ENCODE peak calls at places on chromosomes 13 and 19, in seven cellular contexts. Y is astrocyte of the spinal cord, G is upper lobe of right lung, B is neural crest cell, U is type B pancreatic cell, N is gastrocnemius medialis, R is thoracic aorta. H is an unnamed sample.

GRCh38 chr13:30119476-30119875 is 187.9 kb downstream of the KATNAL1 start:
- DNase-seq in Y (peak), G (no peak), B (no peak), U (no peak), N (no peak), R (no peak), H (peak)

GRCh38 chr13:110705356-110705825 is 525 bp downstream of the CARS2 start:
- DNase-seq in Y (peak), G (no peak), B (no peak), U (no peak), N (no peak), R (no peak), H (no peak)

GRCh38 chr19:48635966-48636858 is 967 bp downstream of the DBP start:
- DNase-seq in Y (no peak), G (peak), B (no peak), U (no peak), N (peak), R (no peak), H (no peak)

GRCh38 chr19:30672926-30673325 is 300.7 kb downstream of the ZNF536 start:
- DNase-seq in Y (no peak), G (no peak), B (no peak), U (no peak), N (no peak), R (no peak), H (no peak)

GRCh38 chr13:102002271-102002670 is 399.6 kb downstream of the FGF14 start:
- DNase-seq in Y (peak), G (no peak), B (no peak), U (no peak), N (no peak), R (no peak), H (no peak)

GRCh38 chr19:10433131-10433536 is 12.8 kb downstream of the PDE4A start:
- DNase-seq in Y (no peak), G (no peak), B (no peak), U (no peak), N (peak), R (no peak), H (no peak)

GRCh38 chr13:45500492-45501174 is 35.9 kb downstream of the COG3 start:
- DNase-seq in Y (peak), G (no peak), B (no peak), U (no peak), N (no peak), R (no peak), H (peak)

GRCh38 chr19:37692956-37693660 is 26.5 kb downstream of the ZNF607 start:
- DNase-seq in Y (no peak), G (no peak), B (peak), U (no peak), N (no peak), R (no peak), H (no peak)

GRCh38 chr19:1575323-1576241 is 7.5 kb upstream of the MEX3D start:
- DNase-seq in Y (no peak), G (no peak), B (no peak), U (no peak), N (no peak), R (no peak), H (no peak)

GRCh38 chr13:102799544-102800144 is 725 bp downstream of the BIVM start:
- DNase-seq in Y (peak), G (peak), B (peak), U (peak), N (peak), R (no peak), H (no peak)

GRCh38 chr19:31349160-31349881 is at the start of gene TSHZ3:
- DNase-seq in Y (peak), G (peak), B (peak), U (peak), N (peak), R (no peak), H (peak)

GRCh38 chr13:69970521-69970920 is 137.1 kb upstream of the ATXN8OS start:
- DNase-seq in Y (peak), G (no peak), B (no peak), U (no peak), N (no peak), R (no peak), H (no peak)

GRCh38 chr19:23118400-23118799 is 1.6 kb downstream of the ZNF730 start:
- DNase-seq in Y (no peak), G (no peak), B (no peak), U (no peak), N (no peak), R (no peak), H (no peak)

GRCh38 chr19:6963937-6964336 is 57.3 kb downstream of the MBD3L2B start:
- DNase-seq in Y (no peak), G (no peak), B (no peak), U (no peak), N (no peak), R (no peak), H (no peak)

GRCh38 chr19:41408256-41408655 is 10.6 kb downstream of the BCKDHA start:
- DNase-seq in Y (no peak), G (no peak), B (no peak), U (no peak), N (no peak), R (no peak), H (no peak)
- TF ChIP-seq CTCF in Y (no peak), G (no peak), B (no peak), U (no peak), N (no peak), R (no peak), H (no peak)

DNA sequence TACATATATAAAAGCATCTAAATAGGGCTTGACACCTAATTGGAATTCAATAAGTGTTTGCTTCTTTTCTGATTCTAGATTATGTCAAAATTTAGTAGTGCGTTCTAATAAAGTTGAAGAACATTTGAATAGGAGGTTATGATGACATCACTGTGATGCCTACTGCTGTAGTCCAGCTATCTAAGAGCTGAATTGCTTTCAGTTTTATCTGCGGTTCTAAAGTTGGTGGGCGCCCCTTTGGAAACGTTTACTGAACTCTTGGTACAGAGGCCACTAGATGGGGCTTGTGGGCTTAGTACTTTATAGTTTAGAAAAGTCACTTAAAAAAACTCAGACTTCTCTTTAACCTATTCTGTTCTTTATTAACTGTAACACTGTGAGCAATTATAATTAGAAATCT is 776.9 kb downstream of the GPC5 start:
- DNase-seq in Y (peak), G (no peak), B (peak), U (no peak), N (no peak), R (no peak), H (no peak)
- TF ChIP-seq CTCF in Y (peak), G (peak), B (peak), U (peak), N (no peak), R (peak), H (peak)

GRCh38 chr19:45178262-45179062 is at the start of gene BLOC1S3:
- DNase-seq in Y (peak), G (peak), B (peak), U (peak), N (peak), R (peak), H (peak)
- TF ChIP-seq CTCF in Y (peak), G (peak), B (peak), U (peak), N (no peak), R (no peak), H (peak)

GRCh38 chr13:74795526-74795925 is 661.3 kb upstream of the KLF12 start:
- DNase-seq in Y (no peak), G (no peak), B (no peak), U (no peak), N (no peak), R (no peak), H (no peak)

GRCh38 chr13:74796126-74796643 is 662.0 kb upstream of the KLF12 start:
- DNase-seq in Y (no peak), G (no peak), B (no peak), U (no peak), N (no peak), R (no peak), H (no peak)

GRCh38 chr13:74794147-74794546 is 659.9 kb upstream of the KLF12 start:
- DNase-seq in Y (no peak), G (no peak), B (no peak), U (no peak), N (no peak), R (no peak), H (no peak)

DNA sequence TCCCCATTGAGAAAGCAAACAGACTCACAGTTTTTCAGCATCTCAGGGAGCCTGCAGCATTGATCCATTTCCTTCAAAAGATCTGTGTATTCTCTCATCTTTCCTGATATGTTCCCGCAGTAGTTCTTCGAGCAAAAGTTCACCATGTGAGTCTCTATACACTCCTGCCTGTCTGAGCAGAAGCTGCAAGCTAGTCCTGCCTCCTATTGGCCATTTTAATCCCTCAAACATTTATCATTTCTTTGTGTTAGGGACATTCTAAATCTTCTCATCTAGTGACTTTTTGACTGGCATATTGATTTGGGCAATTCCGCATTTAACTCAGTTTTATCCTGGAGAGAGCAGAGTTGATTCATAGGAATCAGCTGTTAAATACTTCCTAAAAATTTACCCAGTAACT is 660.4 kb upstream of the KLF12 start:
- DNase-seq in Y (peak), G (no peak), B (no peak), U (no peak), N (no peak), R (no peak), H (no peak)
- TF ChIP-seq CTCF in Y (no peak), G (no peak), B (no peak), U (no peak), N (no peak), R (no peak), H (no peak)

GRCh38 chr13:33441015-33441414 is 155.5 kb upstream of the STARD13 start:
- DNase-seq in Y (peak), G (no peak), B (no peak), U (no peak), N (no peak), R (no peak), H (no peak)
- TF ChIP-seq CTCF in Y (peak), G (peak), B (peak), U (peak), N (no peak), R (no peak), H (peak)

H was measured in AG09319.